ENCODE peak calls at places on chromosomes 7 and 10, in six cellular contexts. R is left colon, J is C1 segment of cervical spinal cord, Y is left kidney, U is COR-L47, W is GM23248. S is an unnamed sample.

GRCh38 chr7:92448185-92448747 is 984 bp downstream of the GATAD1 start:
- DNase-seq in W (peak; percentile 81), J (peak; percentile 48), U (peak; percentile 51), R (peak; percentile 76), Y (peak; percentile 68), S (no peak)

GRCh38 chr10:17756557-17757208 is 4.7 kb downstream of the TMEM236 start:
- DNase-seq in W (peak; percentile 41), Y (peak; percentile 24), R (peak; percentile 60), U (no peak), J (no peak), S (no peak)

GRCh38 chr7:14637968-14638367 is 264.6 kb downstream of the DGKB start:
- DNase-seq in R (no peak), Y (no peak), J (no peak), W (peak; percentile 24), U (no peak), S (no peak)

GRCh38 chr10:33509231-33509871 is 174.9 kb upstream of the NRP1 start:
- DNase-seq in Y (peak; percentile 88), J (no peak), R (no peak), W (peak; percentile 88), U (no peak), S (peak; percentile 34)

GRCh38 chr10:121137533-121137932 is 286.4 kb downstream of the WDR11 start:
- DNase-seq in Y (no peak), W (no peak), U (no peak), R (no peak), J (no peak), S (no peak)

GRCh38 chr10:46550076-46550790 is 6.2 kb downstream of the GPRIN2 start:
- DNase-seq in R (peak; percentile 24), Y (no peak), W (no peak), J (no peak), U (no peak), S (no peak)

GRCh38 chr10:354901-355617 is 219.8 kb downstream of the ZMYND11 start:
- DNase-seq in W (no peak), Y (no peak), U (no peak), R (no peak), J (no peak), S (no peak)

GRCh38 chr7:111090834-111091233 is at the start of gene LRRN3:
- DNase-seq in W (peak; percentile 30), Y (peak; percentile 83), J (peak; percentile 55), R (peak; percentile 22), U (peak; percentile 66), S (peak; percentile 80)